ENCODE peak calls at places on chromosomes 3 and 15, in nine cellular contexts. F, T, A, R, D, U, M, L and W are unnamed samples.

GRCh38 chr3:153744884-153745283 is 376.3 kb upstream of the ARHGEF26 start:
- DNase-seq in R (no peak), D (no peak), U (no peak), M (no peak), T (no peak), F (no peak), A (no peak), L (no peak), W (no peak)

GRCh38 chr3:42880601-42881451 is 5.1 kb upstream of the CYP8B1 start:
- DNase-seq in R (peak), A (peak), T (peak), M (peak), L (peak), U (peak), D (no peak), F (peak), W (peak)

GRCh38 chr3:112327371-112327951 is 5.5 kb upstream of the CD200 start:
- DNase-seq in R (peak), A (no peak), F (peak), U (peak), D (no peak), L (no peak), T (no peak), M (peak), W (peak)

GRCh38 chr15:42157981-42158765 is 1.7 kb upstream of the PLA2G4F start:
- DNase-seq in T (no peak), F (no peak), R (no peak), A (no peak), U (no peak), D (no peak), M (peak), L (no peak), W (peak)

GRCh38 chr3:150483226-150483625 is 63.1 kb downstream of the SERP1 start:
- DNase-seq in R (no peak), M (no peak), L (no peak), F (no peak), D (no peak), A (no peak), U (no peak), T (no peak), W (no peak)

GRCh38 chr3:41688595-41689380 is 273.1 kb downstream of the ULK4 start:
- DNase-seq in F (no peak), M (peak), L (no peak), R (no peak), D (no peak), A (no peak), U (no peak), T (no peak), W (no peak)

GRCh38 chr3:101994386-101994785 is 145.1 kb downstream of the NFKBIZ start:
- DNase-seq in A (no peak), F (no peak), R (no peak), M (peak), L (no peak), T (no peak), D (no peak), U (no peak), W (no peak)

GRCh38 chr15:68471552-68471951 is 39.6 kb upstream of the ITGA11 start:
- DNase-seq in L (no peak), M (peak), R (no peak), A (no peak), U (no peak), D (no peak), F (no peak), T (no peak), W (no peak)

GRCh38 chr3:149506540-149506939 is 32.0 kb downstream of the TM4SF4 start:
- DNase-seq in U (no peak), D (no peak), A (no peak), F (no peak), T (no peak), L (no peak), M (peak), R (no peak), W (no peak)

GRCh38 chr3:147619925-147620580 is 210.9 kb downstream of the ZIC1 start:
- DNase-seq in U (no peak), T (no peak), F (no peak), L (no peak), D (no peak), A (no peak), R (no peak), M (no peak), W (no peak)

GRCh38 chr3:8457039-8457438 is 44.6 kb upstream of the LMCD1 start:
- DNase-seq in T (no peak), U (no peak), R (no peak), A (no peak), F (no peak), M (no peak), D (no peak), L (no peak), W (no peak)

GRCh38 chr3:11845661-11846060 is 1.0 kb downstream of the TAMM41 start:
- DNase-seq in U (peak), F (peak), A (no peak), M (peak), D (no peak), T (no peak), R (no peak), L (no peak), W (no peak)

DNA sequence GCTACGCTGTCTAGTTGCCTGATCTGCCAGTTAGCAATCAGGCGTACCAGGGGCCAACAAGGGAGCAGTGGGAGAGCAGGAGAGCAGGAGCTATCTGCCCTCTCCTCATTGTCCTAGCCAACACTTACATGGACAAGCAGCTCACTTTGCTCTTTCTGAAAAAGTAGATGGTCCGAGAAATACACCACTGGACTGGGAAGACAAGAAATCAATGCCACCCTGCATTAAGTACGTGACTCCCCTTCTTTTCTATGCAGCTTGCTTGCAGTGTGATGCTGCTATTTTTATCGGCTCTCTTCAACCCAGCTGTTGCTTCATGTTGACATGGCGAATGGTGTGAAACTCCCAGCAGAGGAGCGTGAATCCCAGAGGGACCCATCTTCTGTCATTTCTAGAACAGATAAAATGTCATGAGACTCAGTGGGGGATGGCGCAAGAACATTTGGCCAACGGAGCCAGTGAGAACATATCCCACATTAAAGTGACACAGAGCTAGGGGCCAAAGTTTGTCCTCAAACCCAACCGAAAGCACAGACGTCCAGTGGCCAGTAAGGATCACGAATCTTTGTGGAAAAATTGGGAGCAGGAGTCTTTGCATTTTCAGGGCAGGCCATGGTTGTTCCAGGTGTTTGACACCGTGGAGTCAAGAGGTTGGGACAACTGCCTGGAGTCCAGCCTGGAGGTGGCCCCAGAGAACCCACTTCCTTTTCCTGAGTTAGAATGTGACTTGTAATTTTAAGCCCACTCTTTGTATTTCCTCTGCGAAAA is 53.7 kb upstream of the MEF2A start:
- DNase-seq in D (no peak), M (no peak), L (no peak), R (no peak), T (no peak), F (peak), U (no peak), A (no peak), W (no peak)
- TF ChIP-seq CTCF in D (no peak), M (no peak), L (no peak), R (no peak), T (no peak), F (peak), U (no peak), A (no peak), W (no peak)

DNA sequence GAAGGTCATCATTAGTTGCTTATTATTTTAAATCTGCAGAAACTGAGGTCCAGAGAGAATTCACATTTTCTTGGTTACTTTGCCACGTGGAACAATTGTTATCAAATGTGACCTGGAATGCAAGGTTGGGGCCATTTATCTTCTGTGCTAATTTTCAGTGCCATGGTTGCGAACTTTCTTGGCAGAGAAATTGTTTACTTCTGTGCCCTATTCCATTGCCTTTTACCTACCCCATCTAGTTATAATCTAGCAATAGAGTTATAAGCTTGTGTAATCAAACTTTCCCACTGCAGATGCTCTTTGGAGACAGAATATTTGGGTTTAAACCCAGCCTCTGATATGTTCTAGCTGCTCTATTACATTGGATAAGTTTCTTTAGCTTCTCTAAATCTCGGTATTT is 242.9 kb downstream of the LPP start:
- DNase-seq in D (no peak), R (no peak), F (no peak), U (no peak), L (no peak), T (no peak), M (no peak), A (no peak), W (no peak)
- H3K4me3 ChIP-seq in D (no peak), R (no peak), F (peak), U (no peak), L (peak), T (no peak), M (no peak), A (peak), W (no peak)

GRCh38 chr15:50077655-50078054 is 41.4 kb downstream of the ATP8B4 start:
- DNase-seq in R (no peak), M (no peak), D (no peak), T (no peak), A (no peak), L (no peak), U (no peak), F (no peak), W (no peak)

GRCh38 chr15:50071551-50072258 is 47.3 kb downstream of the ATP8B4 start:
- DNase-seq in D (no peak), F (no peak), L (no peak), U (no peak), M (no peak), R (no peak), T (no peak), A (no peak), W (no peak)

GRCh38 chr15:50077242-50077641 is 41.8 kb downstream of the ATP8B4 start:
- DNase-seq in A (no peak), D (no peak), M (no peak), F (no peak), U (no peak), L (no peak), T (no peak), R (no peak), W (no peak)

DNA sequence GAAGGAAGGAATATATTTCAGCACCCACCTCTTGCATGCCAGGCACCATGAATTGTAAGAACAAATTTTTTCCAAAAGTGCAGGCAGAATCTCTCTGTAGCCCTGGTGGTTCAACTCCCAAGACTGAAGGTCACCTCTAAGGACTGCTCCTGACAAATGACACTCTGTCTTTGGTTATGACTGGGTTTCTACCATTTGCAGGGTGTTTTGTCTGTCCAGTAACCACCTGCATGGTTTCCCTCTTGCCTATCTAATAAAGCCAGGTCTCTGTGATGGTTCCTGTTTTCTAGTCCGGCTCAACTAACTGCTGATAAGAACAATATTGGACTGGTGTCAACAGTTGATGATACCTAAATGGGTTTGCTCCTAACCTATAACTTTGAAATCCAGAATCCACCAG is 43.7 kb downstream of the ATP8B4 start:
- DNase-seq in F (no peak), R (no peak), U (no peak), D (no peak), M (no peak), L (no peak), T (no peak), A (no peak), W (no peak)
- H3K27ac ChIP-seq in F (no peak), R (no peak), U (no peak), D (no peak), M (no peak), L (no peak), T (no peak), A (no peak), W (no peak)

GRCh38 chr3:163491714-163492113 is 1586.6 kb downstream of the SI start:
- DNase-seq in M (no peak), U (no peak), A (no peak), R (no peak), D (no peak), F (no peak), T (no peak), L (no peak), W (no peak)

DNA sequence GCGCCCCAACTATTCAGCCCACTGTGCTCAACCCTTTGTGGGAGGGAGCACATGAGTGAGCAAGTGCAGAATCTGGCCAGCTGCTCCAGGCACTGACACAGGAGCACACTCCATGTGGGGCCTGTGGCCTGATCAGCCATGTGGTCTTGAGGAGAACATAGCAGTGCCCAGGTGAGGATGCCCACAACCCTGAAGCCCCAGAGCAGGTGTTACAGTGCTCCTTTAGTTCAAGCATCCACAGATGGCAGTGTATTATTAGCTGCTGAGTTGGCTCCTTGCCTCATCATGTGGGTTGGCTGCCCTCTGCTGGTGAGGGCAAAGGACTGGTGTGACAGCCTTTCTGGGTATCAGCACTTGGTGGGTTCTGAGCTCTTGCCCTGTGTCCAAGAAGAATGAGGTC is 1588.2 kb downstream of the SI start:
- DNase-seq in L (no peak), T (no peak), U (peak), A (no peak), R (no peak), D (no peak), F (peak), M (peak), W (no peak)
- TF ChIP-seq CTCF in L (peak), T (no peak), U (peak), A (peak), R (peak), D (no peak), F (peak), M (peak), W (peak)

GRCh38 chr15:75673426-75674247 is 25.9 kb downstream of the SNX33 start:
- DNase-seq in L (peak), M (no peak), T (peak), R (no peak), D (no peak), U (no peak), A (peak), F (no peak), W (no peak)

GRCh38 chr15:75672111-75672602 is 24.4 kb downstream of the SNX33 start:
- DNase-seq in U (no peak), D (no peak), M (no peak), F (no peak), R (no peak), A (no peak), L (no peak), T (no peak), W (no peak)

GRCh38 chr15:75671684-75672083 is 24.0 kb downstream of the SNX33 start:
- DNase-seq in F (no peak), T (no peak), M (no peak), A (no peak), D (no peak), R (no peak), L (no peak), U (no peak), W (no peak)

GRCh38 chr15:75674366-75674765 is 26.7 kb downstream of the SNX33 start:
- DNase-seq in T (no peak), L (no peak), D (no peak), R (no peak), F (no peak), A (no peak), U (no peak), M (no peak), W (no peak)

DNA sequence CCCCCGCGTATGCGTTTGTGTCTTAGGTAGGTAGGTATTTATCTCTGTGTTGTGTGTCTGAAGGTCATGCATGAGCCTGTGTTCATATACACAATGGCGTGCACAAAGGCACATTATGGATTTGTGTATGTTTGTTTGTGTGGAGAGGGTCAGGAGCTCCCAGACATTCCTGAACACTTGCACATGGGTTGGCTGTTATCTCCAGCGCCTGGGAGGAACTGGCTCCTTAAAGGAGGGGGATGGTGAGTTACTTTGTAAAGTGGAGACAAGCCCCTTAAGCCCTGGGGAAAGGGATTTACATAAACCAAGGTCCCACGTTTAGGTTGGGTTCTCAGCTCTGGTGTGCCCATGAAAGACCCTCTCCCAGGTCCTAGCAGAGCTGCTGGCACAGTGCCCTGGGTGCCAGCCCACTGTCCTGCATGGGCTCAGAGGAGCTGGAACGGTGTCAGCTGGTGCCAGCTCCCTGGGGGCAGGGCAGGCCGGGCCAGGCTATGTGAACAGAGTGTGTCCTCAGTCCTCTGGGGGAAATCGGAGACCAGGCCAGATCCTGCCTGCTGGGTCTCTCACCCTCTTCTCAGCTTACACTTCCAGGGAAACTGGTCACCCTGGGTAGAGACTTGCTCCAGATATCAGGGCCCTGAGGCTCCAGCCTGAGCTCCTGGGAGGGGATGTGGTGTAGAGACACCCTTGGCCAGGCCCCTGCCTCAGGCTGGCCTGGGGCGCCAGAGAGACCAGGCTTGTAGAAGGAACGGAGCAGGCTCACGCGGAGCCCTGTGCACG is 25.1 kb downstream of the SNX33 start:
- DNase-seq in T (peak), R (peak), D (no peak), A (peak), L (no peak), M (no peak), U (no peak), F (no peak), W (peak)
- H3K4me3 ChIP-seq in T (no peak), R (no peak), D (no peak), A (peak), L (no peak), M (no peak), U (no peak), F (no peak), W (no peak)